ENCODE peak calls at places on chromosomes 2 and 18, in five cellular contexts. A, S, X, Y and N are unnamed samples.

GRCh38 chr2:64157792-64158191 is 13.6 kb upstream of the PELI1 start:
- DNase-seq in X (no peak), S (no peak), A (no peak), Y (no peak), N (peak)

GRCh38 chr2:27407798-27408491 is 1.4 kb downstream of the PPM1G start:
- DNase-seq in A (no peak), S (peak), Y (no peak), X (no peak), N (peak)

GRCh38 chr2:120404941-120405768 is 59.2 kb downstream of the INHBB start:
- DNase-seq in Y (no peak), A (no peak), X (no peak), S (no peak), N (no peak)

GRCh38 chr2:38751847-38752410 is 768 bp upstream of the SRSF7 start:
- DNase-seq in A (no peak), Y (no peak), X (no peak), S (no peak), N (no peak)

GRCh38 chr2:135030826-135031225 is 16.4 kb downstream of the MAP3K19 start:
- DNase-seq in A (no peak), S (peak), X (no peak), Y (no peak), N (no peak)

GRCh38 chr18:1408331-1408835 is 503.7 kb downstream of the ADCYAP1 start:
- DNase-seq in X (no peak), Y (no peak), S (no peak), A (no peak), N (no peak)

GRCh38 chr18:72128649-72129048 is 415.5 kb downstream of the CBLN2 start:
- DNase-seq in A (no peak), S (no peak), X (no peak), Y (no peak), N (no peak)

GRCh38 chr18:63869851-63870250 is 17.7 kb upstream of the SERPINB2 start:
- DNase-seq in X (no peak), A (no peak), S (peak), Y (no peak), N (no peak)

GRCh38 chr18:57267368-57267767 is 85.0 kb upstream of the ST8SIA3 start:
- DNase-seq in S (no peak), A (no peak), Y (no peak), X (no peak), N (no peak)

GRCh38 chr2:136248242-136248641 is 130.3 kb upstream of the CXCR4 start:
- DNase-seq in X (no peak), Y (no peak), S (no peak), A (no peak), N (peak)

GRCh38 chr2:96537066-96537733 is 648 bp downstream of the ARID5A start:
- DNase-seq in X (no peak), S (peak), Y (peak), A (peak), N (peak)

GRCh38 chr2:113157897-113158753 is 15.6 kb upstream of the PSD4 start:
- DNase-seq in A (no peak), X (no peak), S (peak), Y (no peak), N (peak)